ENCODE peak calls at places on chromosome 16, in eight cellular contexts. W is A673; Y is AG04450; S is adrenal gland; J is IMR-90; C is activated T-helper 2 cell treated with anti-CD3 and anti-CD28 coated beads, Interferon-gamma antibody, Interleukin-2, Interleukin-4, amounts not matched to agents 10 μg/mL and 5 μg/mL and 100 μg/mL, durations not matched to agents 14 hours and 24 hours and 36 hours; F is DMS79 treated with DMSO at 0.1 percent for 48 hours; X is NCI-H2107. R is an unnamed sample.

GRCh38 chr16:79542196-79542859 is 58.2 kb downstream of the MAF start:
- DNase-seq in W (no peak), Y (no peak), S (peak; percentile 46), J (no peak), C (no peak), F (no peak), X (no peak), R (peak; percentile 52)

GRCh38 chr16:14286381-14287230 is 215.5 kb downstream of the MRTFB start:
- DNase-seq in W (no peak), Y (no peak), S (peak; percentile 37), J (no peak), C (no peak), F (no peak), X (no peak), R (no peak)

GRCh38 chr16:66936889-66937554 is 1.7 kb downstream of the CES2 start:
- DNase-seq in W (no peak), Y (no peak), S (no peak), J (no peak), C (no peak), F (no peak), X (no peak), R (no peak)

GRCh38 chr16:15049581-15050180 is 6.2 kb downstream of the NTAN1 start:
- DNase-seq in W (no peak), Y (no peak), S (no peak), J (no peak), C (no peak), F (no peak), X (no peak), R (no peak)

GRCh38 chr16:69763557-69763942 is 1.4 kb downstream of the WWP2 start:
- DNase-seq in W (no peak), Y (no peak), S (no peak), J (no peak), C (no peak), F (no peak), X (no peak), R (no peak)

GRCh38 chr16:58040945-58041627 is 15.5 kb downstream of the MMP15 start:
- DNase-seq in W (no peak), Y (no peak), S (no peak), J (no peak), C (no peak), F (no peak), X (no peak), R (no peak)

GRCh38 chr16:3637371-3637923 is 17.0 kb upstream of the DNASE1 start:
- DNase-seq in W (peak; percentile 80), Y (no peak), S (no peak), J (peak; percentile 8), C (no peak), F (no peak), X (no peak), R (no peak)

GRCh38 chr16:54817940-54818574 is 112.6 kb upstream of the IRX5 start:
- DNase-seq in W (no peak), Y (no peak), S (no peak), J (no peak), C (no peak), F (no peak), X (no peak), R (no peak)

GRCh38 chr16:23357761-23358290 is 55.7 kb downstream of the SCNN1B start:
- DNase-seq in W (no peak), Y (no peak), S (no peak), J (no peak), C (no peak), F (no peak), X (no peak), R (no peak)

GRCh38 chr16:12502671-12503070 is 301.0 kb downstream of the CPPED1 start:
- DNase-seq in W (no peak), Y (no peak), S (no peak), J (no peak), C (no peak), F (no peak), X (peak; percentile 8), R (no peak)

GRCh38 chr16:85303354-85303883 is 191.1 kb upstream of the CIBAR2 start:
- DNase-seq in W (no peak), Y (no peak), S (peak; percentile 66), J (no peak), C (peak; percentile 78), F (no peak), X (no peak), R (no peak)

GRCh38 chr16:68496689-68497088 is 42.4 kb upstream of the ZFP90 start:
- DNase-seq in W (no peak), Y (no peak), S (no peak), J (no peak), C (no peak), F (no peak), X (no peak), R (no peak)

GRCh38 chr16:60031751-60032150 is 1297.6 kb upstream of the GOT2 start:
- DNase-seq in W (no peak), Y (no peak), S (no peak), J (no peak), C (no peak), F (no peak), X (no peak), R (no peak)

GRCh38 chr16:31427441-31428276 is 501 bp downstream of the COX6A2 start:
- DNase-seq in W (peak; percentile 26), Y (no peak), S (peak; percentile 64), J (no peak), C (peak; percentile 58), F (no peak), X (no peak), R (peak; percentile 65)

GRCh38 chr16:85220125-85220839 is 108.0 kb upstream of the CIBAR2 start:
- DNase-seq in W (peak; percentile 79), Y (peak; percentile 77), S (peak; percentile 89), J (peak; percentile 85), C (no peak), F (peak; percentile 91), X (peak; percentile 85), R (no peak)

GRCh38 chr16:85369741-85370528 is 243.2 kb upstream of the GSE1 start:
- DNase-seq in W (peak; percentile 54), Y (no peak), S (peak; percentile 67), J (no peak), C (peak; percentile 16), F (no peak), X (no peak), R (no peak)

GRCh38 chr16:26856271-26856670 is 210.5 kb upstream of the C16orf82 start:
- DNase-seq in W (no peak), Y (no peak), S (no peak), J (no peak), C (no peak), F (no peak), X (no peak), R (no peak)

GRCh38 chr16:55062446-55062845 is 131.8 kb downstream of the IRX5 start:
- DNase-seq in W (no peak), Y (no peak), S (no peak), J (peak; percentile 4), C (no peak), F (no peak), X (no peak), R (no peak)

GRCh38 chr16:74700206-74701040 is at the start of gene MLKL:
- DNase-seq in W (peak; percentile 62), Y (no peak), S (peak; percentile 58), J (peak; percentile 26), C (peak; percentile 37), F (no peak), X (no peak), R (no peak)

GRCh38 chr16:66902648-66903543 is 15.8 kb downstream of the CDH16 start:
- DNase-seq in W (no peak), Y (no peak), S (no peak), J (no peak), C (no peak), F (no peak), X (no peak), R (no peak)

GRCh38 chr16:14378684-14379467 is 251.2 kb downstream of the PARN start:
- DNase-seq in W (no peak), Y (no peak), S (no peak), J (peak; percentile 58), C (no peak), F (no peak), X (no peak), R (no peak)

GRCh38 chr16:87318158-87318644 is 1.0 kb upstream of the C16orf95 start:
- DNase-seq in W (no peak), Y (no peak), S (no peak), J (peak; percentile 16), C (no peak), F (peak; percentile 1), X (no peak), R (no peak)

GRCh38 chr16:353404-354285 is 1.1 kb upstream of the AXIN1 start:
- DNase-seq in W (no peak), Y (no peak), S (peak; percentile 52), J (no peak), C (no peak), F (no peak), X (no peak), R (no peak)

GRCh38 chr16:49419016-49419415 is 45.4 kb downstream of the C16orf78 start:
- DNase-seq in W (no peak), Y (no peak), S (no peak), J (no peak), C (no peak), F (no peak), X (no peak), R (no peak)

GRCh38 chr16:85781685-85782370 is 17.5 kb downstream of the EMC8 start:
- DNase-seq in W (no peak), Y (no peak), S (peak; percentile 35), J (peak; percentile 66), C (no peak), F (peak; percentile 55), X (no peak), R (peak; percentile 58)

GRCh38 chr16:1721372-1721771 is 15.4 kb downstream of the MAPK8IP3 start:
- DNase-seq in W (no peak), Y (no peak), S (no peak), J (no peak), C (no peak), F (no peak), X (no peak), R (no peak)

GRCh38 chr16:58670177-58670576 is 14.4 kb downstream of the SLC38A7 start:
- DNase-seq in W (no peak), Y (no peak), S (no peak), J (peak; percentile 35), C (no peak), F (no peak), X (no peak), R (no peak)

GRCh38 chr16:63461248-63461841 is 1425.1 kb upstream of the CDH8 start:
- DNase-seq in W (peak; percentile 57), Y (no peak), S (peak; percentile 17), J (peak; percentile 44), C (no peak), F (peak; percentile 14), X (no peak), R (peak; percentile 34)

GRCh38 chr16:17475104-17475503 is 4.3 kb upstream of the XYLT1 start:
- DNase-seq in W (no peak), Y (no peak), S (no peak), J (no peak), C (no peak), F (no peak), X (no peak), R (no peak)

GRCh38 chr16:89257281-89257731 is 39.8 kb downstream of the ZNF778 start:
- DNase-seq in W (peak; percentile 33), Y (no peak), S (peak; percentile 35), J (no peak), C (no peak), F (no peak), X (no peak), R (no peak)

GRCh38 chr16:74982303-74982702 is 2.6 kb downstream of the WDR59 start:
- DNase-seq in W (no peak), Y (no peak), S (no peak), J (no peak), C (no peak), F (no peak), X (no peak), R (no peak)

GRCh38 chr16:11211977-11212818 is 43.8 kb downstream of the SOCS1 start:
- DNase-seq in W (no peak), Y (no peak), S (no peak), J (no peak), C (no peak), F (no peak), X (no peak), R (no peak)

GRCh38 chr16:50643192-50643591 is 37.9 kb downstream of the SNX20 start:
- DNase-seq in W (no peak), Y (no peak), S (no peak), J (no peak), C (no peak), F (no peak), X (no peak), R (no peak)

GRCh38 chr16:180921-181667 is 835 bp downstream of the HBQ1 start:
- DNase-seq in W (peak; percentile 92), Y (no peak), S (peak; percentile 78), J (peak; percentile 58), C (peak; percentile 81), F (peak; percentile 51), X (peak; percentile 85), R (peak; percentile 18)

R was measured in putamen.